ENCODE peak calls at places on chromosomes 1 and 21, in eight cellular contexts. D is AG08396, J is BE2C, O is MCF 10A, F is NCI-H446, V is AG04450, S is non-pigmented ciliary epithelial cell, C is PC-3. W is an unnamed sample.

GRCh38 chr1:1001057-1001630 is 1.2 kb upstream of the HES4 start:
- DNase-seq in O (peak), S (no peak), J (no peak), F (peak), C (no peak), D (no peak), V (no peak), W (no peak)

GRCh38 chr1:207828485-207829158 is 76.8 kb downstream of the CD46 start:
- DNase-seq in J (peak), V (peak), S (no peak), F (peak), O (peak), C (peak), D (peak), W (peak)

GRCh38 chr21:43211085-43212071 is 42.6 kb downstream of the CRYAA start:
- DNase-seq in S (no peak), F (no peak), J (peak), O (no peak), C (no peak), V (no peak), D (no peak), W (peak)

GRCh38 chr1:16173447-16174260 is 17.8 kb upstream of the EPHA2 start:
- DNase-seq in O (peak), D (peak), S (no peak), V (no peak), F (peak), C (peak), J (peak), W (peak)

GRCh38 chr1:5873556-5873955 is 118.7 kb downstream of the NPHP4 start:
- DNase-seq in F (no peak), O (no peak), S (no peak), D (no peak), J (no peak), C (no peak), V (no peak), W (no peak)

GRCh38 chr21:19076031-19076430 is 672.4 kb upstream of the TMPRSS15 start:
- DNase-seq in O (no peak), F (no peak), S (no peak), D (no peak), C (no peak), V (no peak), J (no peak), W (no peak)

GRCh38 chr1:221712198-221712684 is 29.6 kb downstream of the DUSP10 start:
- DNase-seq in J (no peak), F (no peak), D (peak), C (peak), S (peak), O (peak), V (peak), W (peak)

GRCh38 chr21:41210405-41211040 is 42.6 kb downstream of the BACE2 start:
- DNase-seq in V (no peak), F (no peak), C (no peak), O (no peak), D (no peak), S (no peak), J (no peak), W (no peak)

GRCh38 chr1:147539122-147539575 is 2.2 kb upstream of the BCL9 start:
- DNase-seq in O (peak), F (no peak), J (no peak), C (peak), D (peak), S (peak), V (peak), W (peak)

GRCh38 chr1:87226341-87226760 is 102.3 kb upstream of the LMO4 start:
- DNase-seq in V (peak), C (peak), D (peak), J (no peak), S (peak), O (peak), F (no peak), W (peak)

GRCh38 chr1:63603810-63604209 is 10.6 kb downstream of the PGM1 start:
- DNase-seq in F (no peak), S (no peak), J (no peak), V (no peak), O (no peak), C (no peak), D (no peak), W (no peak)

GRCh38 chr1:215002471-215002870 is 80.1 kb upstream of the KCNK2 start:
- DNase-seq in D (peak), C (peak), O (peak), F (no peak), J (no peak), V (no peak), S (no peak), W (peak)

GRCh38 chr1:218829143-218829542 is 344.5 kb upstream of the LYPLAL1 start:
- DNase-seq in J (no peak), C (peak), D (no peak), O (no peak), F (no peak), V (no peak), S (no peak), W (peak)

W was measured in kidney tubule cell.